ENCODE peak calls at places on chromosomes 4 and X, in four cellular contexts. H is neuronal stem cell, O is H9, Z is mesenchymal stem cell. I is an unnamed sample.

GRCh38 chr4:115187136-115187535 is 73.7 kb upstream of the NDST4 start:
- DNase-seq in H (no peak), O (no peak), Z (no peak), I (no peak)

GRCh38 chr4:123986268-123986798 is 589.7 kb downstream of the SPRY1 start:
- DNase-seq in H (no peak), O (no peak), Z (peak; percentile 83), I (peak; percentile 92)

GRCh38 chr4:98481167-98481566 is 177.2 kb downstream of the TSPAN5 start:
- DNase-seq in H (no peak), O (no peak), Z (no peak), I (no peak)

GRCh38 chr4:164807611-164808010 is 53.7 kb downstream of the SMIM31 start:
- DNase-seq in H (peak; percentile 76), O (peak; percentile 50), Z (peak; percentile 6), I (no peak)

GRCh38 chr4:152609460-152609859 is 70.3 kb downstream of the TMEM154 start:
- DNase-seq in H (no peak), O (no peak), Z (no peak), I (no peak)

GRCh38 chr4:2934077-2934812 is 29.0 kb downstream of the NOP14 start:
- DNase-seq in H (no peak), O (no peak), Z (peak; percentile 51), I (peak; percentile 24)

GRCh38 chrX:23904096-23904495 is 3.6 kb downstream of the APOO start:
- DNase-seq in H (no peak), O (peak; percentile 39), Z (peak; percentile 48), I (peak; percentile 40)

GRCh38 chr4:169668069-169668721 is 47.8 kb downstream of the CLCN3 start:
- DNase-seq in H (no peak), O (no peak), Z (no peak), I (no peak)

GRCh38 chr4:120809518-120809917 is 113.0 kb downstream of the PRDM5 start:
- DNase-seq in H (no peak), O (no peak), Z (no peak), I (no peak)

GRCh38 chr4:160809576-160809975 is 1354.2 kb downstream of the FSTL5 start:
- DNase-seq in H (no peak), O (no peak), Z (no peak), I (no peak)

GRCh38 chrX:22392176-22392814 is 119.6 kb downstream of the CBLL2 start:
- DNase-seq in H (no peak), O (no peak), Z (peak; percentile 27), I (no peak)

GRCh38 chr4:140296871-140297570 is 76.4 kb upstream of the SCOC start:
- DNase-seq in H (no peak), O (no peak), Z (peak; percentile 28), I (no peak)

GRCh38 chr4:94333864-94334263 is 8.8 kb downstream of the HPGDS start:
- DNase-seq in H (no peak), O (no peak), Z (no peak), I (no peak)

GRCh38 chr4:94334962-94335361 is 7.7 kb downstream of the HPGDS start:
- DNase-seq in H (no peak), O (no peak), Z (no peak), I (no peak)

GRCh38 chr4:94329933-94330332 is 12.7 kb downstream of the HPGDS start:
- DNase-seq in H (no peak), O (no peak), Z (no peak), I (no peak)

GRCh38 chr4:94334519-94334918 is 8.1 kb downstream of the HPGDS start:
- DNase-seq in H (no peak), O (no peak), Z (no peak), I (no peak)

DNA sequence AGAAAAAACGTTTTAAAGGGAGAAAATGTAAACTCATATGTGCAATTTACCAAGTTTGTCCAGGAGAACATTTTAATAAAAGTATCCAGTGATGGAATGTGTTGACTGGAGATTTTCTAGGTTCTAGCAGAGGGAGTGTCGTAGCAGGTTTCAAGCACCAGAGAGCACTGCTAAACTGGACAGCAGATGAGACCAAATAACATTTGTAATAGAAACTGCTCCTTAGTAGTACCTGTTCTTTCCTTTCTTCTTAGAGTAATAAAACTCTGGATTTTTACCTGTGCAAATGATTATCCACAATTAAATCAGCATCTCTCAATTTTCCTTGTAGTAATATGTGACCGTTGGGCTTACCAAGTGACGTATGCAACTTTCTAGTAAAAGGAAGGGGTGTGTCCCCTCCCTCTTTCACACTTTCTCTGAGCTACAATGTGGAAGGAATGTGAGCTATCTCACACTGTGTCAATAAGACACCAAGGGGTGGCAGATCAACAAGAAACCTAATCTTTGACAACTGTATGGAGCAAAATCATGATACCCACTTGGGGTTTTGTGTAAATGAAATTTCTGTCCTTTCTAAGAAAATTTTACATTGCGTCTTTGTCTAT is 9.5 kb downstream of the HPGDS start:
- DNase-seq in H (peak; percentile 31), O (no peak), Z (no peak), I (no peak)
- H3K18ac ChIP-seq in H (no peak overlapping the region), O (no peak overlapping the region), Z (no peak overlapping the region), I (no peak overlapping the region)

GRCh38 chr4:128525939-128526630 is 238.5 kb upstream of the PGRMC2 start:
- DNase-seq in H (no peak), O (no peak), Z (peak; percentile 57), I (peak; percentile 78)

GRCh38 chr4:128525387-128525786 is 237.8 kb upstream of the PGRMC2 start:
- DNase-seq in H (no peak), O (no peak), Z (peak; percentile 55), I (peak; percentile 49)

GRCh38 chr4:128528793-128529553 is 241.4 kb upstream of the PGRMC2 start:
- DNase-seq in H (peak; percentile 49), O (peak; percentile 64), Z (peak; percentile 94), I (peak; percentile 99)

GRCh38 chr4:128527356-128527755 is 239.7 kb upstream of the PGRMC2 start:
- DNase-seq in H (no peak), O (no peak), Z (no peak), I (no peak)

GRCh38 chr4:128528177-128528576 is 240.6 kb upstream of the PGRMC2 start:
- DNase-seq in H (no peak), O (no peak), Z (peak; percentile 6), I (no peak)
- H3K18ac ChIP-seq in H (no peak overlapping the region), O (no peak overlapping the region), Z (no peak overlapping the region), I (peak overlapping the region; percentile 94)

GRCh38 chrX:134636859-134637258 is 21.4 kb downstream of the PLAC1 start:
- DNase-seq in H (no peak), O (no peak), Z (no peak), I (peak; percentile 44)
- H3K18ac ChIP-seq in H (no peak overlapping the region), O (no peak overlapping the region), Z (peak overlapping the region; percentile 22), I (no peak overlapping the region)

GRCh38 chr4:41613362-41613761 is 75.4 kb downstream of the LIMCH1 start:
- DNase-seq in H (no peak), O (peak; percentile 53), Z (peak; percentile 19), I (no peak)
- H3K18ac ChIP-seq in H (no peak overlapping the region), O (no peak overlapping the region), Z (peak overlapping the region; percentile 64), I (no peak overlapping the region)

GRCh38 chr4:40057540-40058091 is 966 bp downstream of the N4BP2 start:
- DNase-seq in H (peak; percentile 68), O (peak; percentile 83), Z (peak; percentile 98), I (peak; percentile 96)

GRCh38 chr4:40055873-40056721 is 553 bp upstream of the N4BP2 start:
- DNase-seq in H (peak; percentile 76), O (peak; percentile 74), Z (peak; percentile 93), I (peak; percentile 83)

GRCh38 chr4:40058121-40058520 is 1.5 kb downstream of the N4BP2 start:
- DNase-seq in H (no peak), O (no peak), Z (no peak), I (no peak)

GRCh38 chr4:40055379-40055872 is 1.2 kb upstream of the N4BP2 start:
- DNase-seq in H (peak; percentile 18), O (no peak), Z (no peak), I (no peak)

GRCh38 chr4:40056722-40057539 is at the start of gene N4BP2:
- DNase-seq in H (peak; percentile 89), O (peak; percentile 78), Z (peak; percentile 84), I (peak; percentile 68)
- H3K18ac ChIP-seq in H (peak within 1 kb of the TSS; percentile 100), O (peak within 1 kb of the TSS; percentile 96), Z (peak within 1 kb of the TSS; percentile 99), I (peak within 1 kb of the TSS; percentile 70)

GRCh38 chr4:10094841-10095240 is 21.8 kb downstream of the WDR1 start:
- DNase-seq in H (no peak), O (no peak), Z (no peak), I (no peak)
- H3K18ac ChIP-seq in H (peak overlapping the region; percentile 19), O (no peak overlapping the region), Z (peak overlapping the region; percentile 29), I (no peak overlapping the region)

I was measured in IMR-90.